ENCODE peak calls at places on chromosomes 13 and 19, in eight cellular contexts. F is tibial nerve, L is brain microvascular endothelial cell, S is psoas muscle, P is dorsolateral prefrontal cortex, E is heart left ventricle, V is mammary epithelial cell, N is breast epithelium. R is an unnamed sample.

GRCh38 chr19:32404939-32405430 is 585 bp upstream of the DPY19L3 start:
- DNase-seq in F (peak), L (peak), S (peak), P (peak), E (peak), V (no peak), N (peak), R (peak)

GRCh38 chr13:78764665-78765064 is 105.7 kb upstream of the OBI1 start:
- DNase-seq in F (no peak), L (no peak), S (no peak), P (no peak), E (no peak), V (no peak), N (no peak), R (no peak)

GRCh38 chr13:48708764-48709163 is 55.0 kb downstream of the CYSLTR2 start:
- DNase-seq in F (no peak), L (no peak), S (no peak), P (no peak), E (no peak), V (no peak), N (no peak), R (no peak)

GRCh38 chr19:2841858-2842574 is 741 bp downstream of the ZNF555 start:
- DNase-seq in F (no peak), L (no peak), S (no peak), P (no peak), E (no peak), V (no peak), N (no peak), R (no peak)

GRCh38 chr13:97307882-97308624 is 85.9 kb downstream of the MBNL2 start:
- DNase-seq in F (peak), L (peak), S (no peak), P (peak), E (peak), V (peak), N (no peak), R (no peak)

GRCh38 chr13:62251734-62252133 is 836.1 kb upstream of the PCDH20 start:
- DNase-seq in F (no peak), L (no peak), S (no peak), P (no peak), E (no peak), V (no peak), N (no peak), R (no peak)

GRCh38 chr19:35935911-35936737 is at the start of gene LRFN3:
- DNase-seq in F (peak), L (peak), S (peak), P (peak), E (peak), V (peak), N (no peak), R (peak)

GRCh38 chr13:104487006-104487405 is 1420.8 kb upstream of the SLC10A2 start:
- DNase-seq in F (no peak), L (peak), S (no peak), P (no peak), E (no peak), V (no peak), N (no peak), R (no peak)

GRCh38 chr13:65240773-65241172 is 1989.4 kb downstream of the PCDH9 start:
- DNase-seq in F (no peak), L (no peak), S (no peak), P (no peak), E (no peak), V (no peak), N (no peak), R (no peak)

GRCh38 chr13:95614641-95615245 is 29.8 kb downstream of the DZIP1 start:
- DNase-seq in F (no peak), L (no peak), S (no peak), P (no peak), E (no peak), V (peak), N (no peak), R (no peak)

GRCh38 chr13:21227917-21228316 is 51.5 kb downstream of the MRPL57 start:
- DNase-seq in F (no peak), L (no peak), S (no peak), P (no peak), E (no peak), V (no peak), N (no peak), R (no peak)

GRCh38 chr19:48244289-48244688 is 11.4 kb downstream of the CARD8 start:
- DNase-seq in F (no peak), L (peak), S (no peak), P (no peak), E (no peak), V (no peak), N (no peak), R (no peak)

GRCh38 chr13:39603424-39603947 is 493 bp upstream of the LHFPL6 start:
- DNase-seq in F (no peak), L (no peak), S (no peak), P (peak), E (peak), V (no peak), N (no peak), R (no peak)

GRCh38 chr13:106507560-106508274 is 27.7 kb downstream of the EFNB2 start:
- DNase-seq in F (no peak), L (peak), S (no peak), P (no peak), E (no peak), V (peak), N (no peak), R (no peak)

GRCh38 chr19:16859626-16860025 is 29.2 kb upstream of the F2RL3 start:
- DNase-seq in F (no peak), L (no peak), S (no peak), P (no peak), E (no peak), V (no peak), N (no peak), R (no peak)

GRCh38 chr13:109569938-109570711 is 216.3 kb downstream of the IRS2 start:
- DNase-seq in F (no peak), L (no peak), S (no peak), P (no peak), E (no peak), V (no peak), N (no peak), R (no peak)

GRCh38 chr19:41784337-41785239 is 11.8 kb upstream of the CEACAM3 start:
- DNase-seq in F (no peak), L (no peak), S (no peak), P (no peak), E (no peak), V (no peak), N (no peak), R (no peak)

GRCh38 chr19:14112809-14113385 is 4.7 kb downstream of the PRKACA start:
- DNase-seq in F (peak), L (no peak), S (peak), P (no peak), E (peak), V (no peak), N (no peak), R (no peak)

GRCh38 chr13:52617070-52618060 is 24.9 kb upstream of the HNRNPA1L2 start:
- DNase-seq in F (peak), L (peak), S (peak), P (peak), E (peak), V (peak), N (peak), R (peak)

GRCh38 chr13:22201395-22201794 is 530.5 kb downstream of the FGF9 start:
- DNase-seq in F (no peak), L (no peak), S (no peak), P (no peak), E (no peak), V (no peak), N (no peak), R (no peak)

GRCh38 chr13:24202215-24202614 is 41.7 kb downstream of the SPATA13 start:
- DNase-seq in F (no peak), L (no peak), S (no peak), P (no peak), E (no peak), V (no peak), N (no peak), R (no peak)
- TF ChIP-seq CTCF in F (no peak), L (no peak), S (no peak), P (no peak), E (no peak), V (no peak), N (no peak), R (no peak)

GRCh38 chr13:33087790-33088189 is 71.6 kb downstream of the KL start:
- DNase-seq in F (no peak), L (no peak), S (no peak), P (no peak), E (no peak), V (no peak), N (no peak), R (no peak)
- TF ChIP-seq CTCF in F (no peak), L (no peak), S (no peak), P (no peak), E (no peak), V (no peak), N (no peak), R (no peak)

GRCh38 chr13:44402902-44403719 is 29.5 kb downstream of the SERP2 start:
- DNase-seq in F (no peak), L (no peak), S (no peak), P (no peak), E (no peak), V (peak), N (peak), R (no peak)
- TF ChIP-seq CTCF in F (no peak), L (no peak), S (no peak), P (no peak), E (no peak), V (no peak), N (no peak), R (no peak)

GRCh38 chr19:18338471-18339001 is 1.9 kb upstream of the PGPEP1 start:
- DNase-seq in F (no peak), L (no peak), S (no peak), P (no peak), E (no peak), V (no peak), N (no peak), R (no peak)

GRCh38 chr19:18340237-18340989 is at the start of gene PGPEP1:
- DNase-seq in F (peak), L (no peak), S (peak), P (peak), E (peak), V (no peak), N (peak), R (peak)

GRCh38 chr19:18342090-18342632 is 1.8 kb downstream of the PGPEP1 start:
- DNase-seq in F (no peak), L (no peak), S (no peak), P (no peak), E (no peak), V (no peak), N (no peak), R (no peak)

GRCh38 chr19:18339703-18340102 is 695 bp upstream of the PGPEP1 start:
- DNase-seq in F (no peak), L (no peak), S (no peak), P (no peak), E (no peak), V (no peak), N (no peak), R (no peak)

DNA sequence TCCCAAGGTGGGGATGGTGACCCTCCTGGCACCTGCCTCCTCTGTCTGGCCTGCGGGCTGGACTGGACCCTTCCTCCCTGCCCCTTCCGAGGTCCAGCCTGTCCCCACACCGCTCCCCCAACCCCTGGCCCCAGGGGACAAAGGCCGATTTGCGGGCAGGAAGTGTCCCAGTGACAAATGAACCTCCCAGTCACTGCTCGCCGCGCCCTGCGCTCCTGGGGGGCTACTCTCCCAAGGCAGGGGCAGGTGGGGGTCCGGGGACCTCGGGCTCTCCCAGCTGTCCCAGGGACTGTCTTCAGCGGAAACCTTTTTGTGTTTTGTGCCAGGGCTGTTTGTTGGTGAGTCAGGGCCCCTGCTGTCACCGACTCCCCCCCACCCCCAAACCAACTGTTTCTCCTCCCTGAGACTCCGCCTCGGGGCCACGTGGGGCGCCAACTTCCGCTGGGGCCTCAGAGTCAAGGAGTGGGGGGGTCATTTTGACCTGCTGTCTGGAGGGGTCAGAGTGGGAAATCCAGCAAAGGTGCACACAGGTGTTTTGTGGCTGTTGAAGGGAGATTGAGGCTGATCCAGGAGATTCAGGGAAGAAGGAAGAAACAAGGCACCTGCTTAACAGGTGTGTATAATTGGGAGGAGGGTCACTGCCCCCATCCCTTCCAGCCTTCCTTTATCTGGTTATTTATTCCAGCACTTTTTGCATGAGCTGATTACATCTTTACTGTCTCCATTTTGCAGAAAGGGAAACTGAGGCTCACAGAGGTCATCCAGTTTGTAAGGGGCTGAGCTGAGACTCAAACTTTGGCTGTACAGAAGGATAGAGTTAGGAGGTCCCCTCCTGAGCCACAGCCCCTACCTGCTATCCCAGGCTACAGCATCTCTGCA is 831 bp downstream of the PGPEP1 start:
- DNase-seq in F (peak), L (no peak), S (peak), P (peak), E (peak), V (no peak), N (peak), R (no peak)
- TF ChIP-seq CTCF in F (no peak), L (no peak), S (no peak), P (no peak), E (no peak), V (no peak), N (no peak), R (no peak)

GRCh38 chr19:45577111-45577905 is 7.3 kb downstream of the OPA3 start:
- DNase-seq in F (no peak), L (peak), S (peak), P (no peak), E (peak), V (peak), N (no peak), R (no peak)
- TF ChIP-seq CTCF in F (no peak), L (no peak), S (no peak), P (no peak), E (no peak), V (no peak), N (no peak), R (no peak)

DNA sequence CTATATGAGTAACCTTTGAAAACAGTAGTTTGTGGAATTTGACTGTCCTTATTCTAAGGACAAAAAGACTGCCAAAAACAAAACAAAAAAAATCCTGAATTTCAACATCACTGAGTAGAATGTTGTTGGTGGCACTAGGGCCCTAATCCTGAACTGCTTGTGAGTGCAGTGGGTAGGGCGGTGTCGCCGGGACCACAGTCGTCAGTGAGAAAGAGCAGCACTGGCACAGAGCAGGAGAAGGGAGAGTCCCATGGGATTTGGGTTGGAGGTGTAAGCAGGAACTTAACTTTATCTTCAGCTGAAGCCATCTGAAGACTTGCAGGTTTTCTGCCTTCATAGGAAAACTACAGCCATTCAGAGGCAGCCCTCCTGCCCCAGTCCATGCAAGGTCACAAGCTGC is 5.6 kb downstream of the PCID2 start:
- DNase-seq in F (no peak), L (no peak), S (no peak), P (no peak), E (no peak), V (no peak), N (no peak), R (no peak)
- TF ChIP-seq CTCF in F (no peak), L (no peak), S (no peak), P (no peak), E (no peak), V (no peak), N (no peak), R (no peak)

DNA sequence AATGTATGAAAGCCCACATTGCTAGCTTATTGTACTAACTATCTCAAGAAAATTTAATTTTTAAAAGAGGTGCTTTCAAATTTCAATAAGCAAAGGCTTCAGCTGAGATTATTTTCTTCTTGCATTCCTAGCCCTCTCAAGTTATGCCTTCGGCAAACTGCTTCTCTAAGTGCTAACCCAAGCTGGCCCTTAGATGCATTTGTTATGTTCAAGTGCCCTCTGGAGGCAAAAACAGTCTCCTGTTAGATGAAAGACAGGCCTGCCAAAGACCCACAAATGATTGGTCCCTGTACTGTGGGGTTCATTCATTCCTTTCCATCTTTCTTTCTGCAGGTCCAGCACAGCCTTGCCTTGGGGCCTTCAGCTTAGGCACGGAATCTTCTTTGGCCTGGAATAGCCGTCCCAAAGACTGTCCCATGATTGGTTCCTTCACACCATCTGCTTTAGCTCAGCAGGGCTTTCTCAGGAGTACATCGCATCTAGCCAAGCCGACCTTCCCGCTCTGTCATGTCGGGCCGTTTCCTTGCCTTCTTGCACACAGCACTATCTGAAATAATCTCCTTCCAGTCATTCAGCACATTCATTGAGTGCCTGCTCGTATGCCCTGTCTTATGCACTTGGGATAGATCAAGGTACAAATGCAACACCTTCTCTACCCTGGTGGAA is 26.4 kb upstream of the TPTE2 start:
- DNase-seq in F (no peak), L (peak), S (no peak), P (no peak), E (no peak), V (peak), N (no peak), R (no peak)
- TF ChIP-seq CTCF in F (peak), L (peak), S (peak), P (peak), E (peak), V (peak), N (peak), R (peak)

GRCh38 chr19:50706387-50706786 is 13.2 kb downstream of the SHANK1 start:
- DNase-seq in F (no peak), L (no peak), S (peak), P (no peak), E (no peak), V (no peak), N (no peak), R (no peak)
- TF ChIP-seq CTCF in F (no peak), L (no peak), S (no peak), P (no peak), E (no peak), V (no peak), N (no peak), R (no peak)

DNA sequence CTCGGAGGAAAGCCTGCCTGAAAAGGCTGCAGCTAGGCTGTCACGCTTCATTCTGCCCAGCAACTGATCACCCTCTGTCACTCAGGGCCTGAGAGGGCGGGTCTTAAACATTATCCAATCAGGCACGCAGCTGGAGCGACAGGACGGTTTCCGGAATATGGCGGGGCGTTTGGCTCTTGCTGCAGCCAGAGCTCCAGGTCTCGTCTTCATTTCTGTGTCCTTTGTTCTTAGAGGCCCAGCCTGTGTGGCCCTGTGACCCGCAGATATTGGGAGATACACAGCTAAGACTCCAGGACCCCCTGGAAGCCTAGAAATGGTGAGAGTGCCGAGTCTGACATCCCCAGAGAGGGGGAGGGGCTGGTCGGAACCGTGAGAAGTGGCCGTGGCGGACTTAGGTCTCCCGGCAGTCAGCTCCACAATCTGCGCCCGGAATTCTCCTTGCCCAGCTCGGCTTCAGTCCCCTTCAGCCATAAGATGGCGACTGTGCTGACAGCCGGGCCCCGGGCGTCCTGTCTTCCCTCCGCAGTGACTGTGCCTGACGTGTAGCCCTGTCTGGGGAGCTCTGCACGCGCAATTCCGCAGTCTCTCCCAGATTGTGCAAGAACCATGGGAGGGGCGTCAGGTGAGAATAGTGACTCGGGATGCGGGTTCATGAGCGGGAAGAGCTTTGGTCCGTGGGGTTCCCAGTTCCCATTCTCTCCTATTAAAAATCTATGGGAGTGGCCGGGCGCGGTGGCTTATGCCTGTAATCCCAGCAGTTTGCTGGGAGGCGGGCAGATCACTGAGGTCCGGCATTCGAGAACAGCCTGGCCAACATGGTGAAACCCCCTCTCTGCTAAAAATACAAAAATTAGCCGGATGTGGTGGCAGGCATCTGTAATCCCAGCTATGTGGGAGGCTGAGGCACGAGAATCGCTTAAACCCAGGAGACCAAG is at the start of gene ZNF429:
- DNase-seq in F (peak), L (peak), S (peak), P (peak), E (peak), V (peak), N (peak), R (peak)
- TF ChIP-seq CTCF in F (no peak), L (no peak), S (no peak), P (no peak), E (peak), V (no peak), N (peak), R (no peak)